ENCODE peak calls at places on chromosomes 12 and 14, in ten cellular contexts. U is NCI-H1092; S is stimulated activated CD4-positive, alpha-beta T cell treated with anti-CD3 and anti-CD28 coated beads, Interleukin-4, amount 100 ng/mL, for 1 hour; K is hypothalamus; H is fibroblast of lung; N is ACHN; P is fibroblast of the aortic adventitia; Q is germinal center; C is amniotic epithelial cell; R is endodermal cell. T is an unnamed sample.

GRCh38 chr12:54147186-54147585 is 41.6 kb downstream of the SMUG1 start:
- DNase-seq in U (no peak), S (no peak), K (peak), H (no peak), N (no peak), P (peak), Q (no peak), C (no peak), R (no peak), T (no peak)

GRCh38 chr14:50344116-50344775 is 32.1 kb downstream of the DMAC2L start:
- DNase-seq in U (no peak), S (peak), K (no peak), H (peak), N (no peak), P (peak), Q (no peak), C (peak), R (no peak), T (no peak)

GRCh38 chr12:56957229-56958052 is at the start of gene RDH16:
- DNase-seq in U (no peak), S (no peak), K (no peak), H (no peak), N (no peak), P (no peak), Q (no peak), C (no peak), R (peak), T (no peak)

GRCh38 chr14:102828201-102828600 is 51.0 kb downstream of the TRAF3 start:
- DNase-seq in U (peak), S (no peak), K (no peak), H (no peak), N (no peak), P (no peak), Q (no peak), C (peak), R (no peak), T (no peak)

GRCh38 chr14:96827310-96827709 is 30.1 kb downstream of the VRK1 start:
- DNase-seq in U (no peak), S (no peak), K (no peak), H (peak), N (no peak), P (no peak), Q (no peak), C (peak), R (peak), T (no peak)

GRCh38 chr12:46830731-46831334 is 5.0 kb upstream of the SLC38A4 start:
- DNase-seq in U (no peak), S (no peak), K (no peak), H (peak), N (no peak), P (no peak), Q (no peak), C (peak), R (no peak), T (no peak)

GRCh38 chr12:16613199-16613598 is 7.2 kb upstream of the LMO3 start:
- DNase-seq in U (no peak), S (no peak), K (no peak), H (no peak), N (no peak), P (peak), Q (no peak), C (no peak), R (no peak), T (no peak)

GRCh38 chr12:42692749-42693148 is 103.2 kb upstream of the PRICKLE1 start:
- DNase-seq in U (no peak), S (no peak), K (no peak), H (no peak), N (no peak), P (no peak), Q (no peak), C (no peak), R (no peak), T (no peak)

GRCh38 chr12:124739953-124740561 is 123.6 kb downstream of the SCARB1 start:
- DNase-seq in U (no peak), S (no peak), K (no peak), H (peak), N (no peak), P (no peak), Q (no peak), C (peak), R (no peak), T (no peak)

GRCh38 chr12:43551971-43552559 is at the start of gene ADAMTS20:
- DNase-seq in U (no peak), S (no peak), K (no peak), H (peak), N (no peak), P (no peak), Q (peak), C (peak), R (peak), T (no peak)

GRCh38 chr12:58487280-58488141 is 432.8 kb downstream of the LRIG3 start:
- DNase-seq in U (no peak), S (no peak), K (no peak), H (peak), N (no peak), P (peak), Q (no peak), C (peak), R (no peak), T (no peak)

GRCh38 chr12:90741611-90742010 is 213.4 kb downstream of the CCER1 start:
- DNase-seq in U (no peak), S (no peak), K (no peak), H (no peak), N (no peak), P (no peak), Q (no peak), C (no peak), R (no peak), T (no peak)

GRCh38 chr12:526089-526488 is 66.3 kb downstream of the B4GALNT3 start:
- DNase-seq in U (no peak), S (no peak), K (no peak), H (no peak), N (no peak), P (no peak), Q (no peak), C (no peak), R (no peak), T (no peak)

GRCh38 chr12:126353604-126354003 is 1288.4 kb downstream of the AACS start:
- DNase-seq in U (no peak), S (no peak), K (no peak), H (peak), N (no peak), P (peak), Q (no peak), C (no peak), R (no peak), T (no peak)

GRCh38 chr14:102394717-102395378 is 32.1 kb downstream of the TECPR2 start:
- DNase-seq in U (no peak), S (no peak), K (no peak), H (no peak), N (no peak), P (no peak), Q (no peak), C (peak), R (no peak), T (no peak)

GRCh38 chr12:108333898-108334699 is 5.0 kb downstream of the CMKLR1 start:
- DNase-seq in U (no peak), S (no peak), K (peak), H (peak), N (no peak), P (no peak), Q (no peak), C (no peak), R (no peak), T (no peak)

GRCh38 chr14:81268016-81268416 is 47.3 kb upstream of the GTF2A1 start:
- DNase-seq in U (no peak), S (no peak), K (no peak), H (peak), N (peak), P (no peak), Q (no peak), C (peak), R (peak), T (no peak)

GRCh38 chr14:97056086-97056485 is 258.9 kb downstream of the VRK1 start:
- DNase-seq in U (no peak), S (no peak), K (no peak), H (no peak), N (no peak), P (no peak), Q (no peak), C (no peak), R (no peak), T (no peak)

GRCh38 chr12:118371354-118372282 is 1.1 kb downstream of the TAOK3 start:
- DNase-seq in U (no peak), S (peak), K (no peak), H (peak), N (peak), P (no peak), Q (peak), C (no peak), R (peak), T (no peak)

GRCh38 chr12:116138781-116139180 is 138.7 kb downstream of the MED13L start:
- DNase-seq in U (no peak), S (no peak), K (no peak), H (peak), N (peak), P (no peak), Q (no peak), C (peak), R (no peak), T (no peak)

GRCh38 chr14:51576899-51577298 is 74.8 kb upstream of the FRMD6 start:
- DNase-seq in U (no peak), S (no peak), K (no peak), H (peak), N (no peak), P (no peak), Q (no peak), C (no peak), R (no peak), T (no peak)

GRCh38 chr14:58299665-58300202 is 1.4 kb downstream of the ARID4A start:
- DNase-seq in U (no peak), S (peak), K (peak), H (no peak), N (no peak), P (peak), Q (peak), C (no peak), R (no peak), T (no peak)

GRCh38 chr12:131959137-131959536 is 9.4 kb downstream of the EP400 start:
- DNase-seq in U (no peak), S (no peak), K (no peak), H (no peak), N (no peak), P (no peak), Q (no peak), C (peak), R (peak), T (no peak)

GRCh38 chr14:31567651-31568050 is 6.4 kb downstream of the NUBPL start:
- DNase-seq in U (no peak), S (no peak), K (no peak), H (no peak), N (no peak), P (no peak), Q (no peak), C (no peak), R (no peak), T (no peak)

GRCh38 chr12:659090-659683 is 4.1 kb downstream of the NINJ2 start:
- DNase-seq in U (no peak), S (no peak), K (no peak), H (no peak), N (no peak), P (no peak), Q (peak), C (no peak), R (no peak), T (no peak)

GRCh38 chr12:38905480-38906351 is at the start of gene CPNE8:
- DNase-seq in U (no peak), S (peak), K (peak), H (peak), N (peak), P (peak), Q (peak), C (peak), R (peak), T (peak)

GRCh38 chr14:47619397-47619796 is 56.0 kb downstream of the MDGA2 start:
- DNase-seq in U (no peak), S (no peak), K (no peak), H (peak), N (peak), P (no peak), Q (no peak), C (no peak), R (no peak), T (no peak)

GRCh38 chr14:91354221-91354916 is 63.3 kb downstream of the CCDC88C start:
- DNase-seq in U (no peak), S (no peak), K (peak), H (peak), N (no peak), P (peak), Q (no peak), C (peak), R (no peak), T (no peak)

GRCh38 chr14:91998667-91999570 is 40.9 kb downstream of the TRIP11 start:
- DNase-seq in U (no peak), S (no peak), K (no peak), H (no peak), N (no peak), P (peak), Q (no peak), C (peak), R (no peak), T (no peak)

T was measured in thoracic aorta.